ENCODE peak calls at places on chromosomes 13 and 19, in five cellular contexts. D is lower lobe of right lung, N is hepatocyte, W is AG09319, Q is HEK293T. B is an unnamed sample.

GRCh38 chr13:42893346-42893745 is 98.7 kb downstream of the EPSTI1 start:
- DNase-seq in D (no peak), N (no peak), W (no peak), Q (no peak), B (peak; percentile 42)

GRCh38 chr19:52622261-52622660 is 15.9 kb downstream of the ZNF83 start:
- DNase-seq in D (no peak), N (peak; percentile 27), W (no peak), Q (no peak), B (no peak)

GRCh38 chr13:94674609-94675348 is 37.6 kb downstream of the SOX21 start:
- DNase-seq in D (no peak), N (peak; percentile 78), W (peak; percentile 8), Q (peak; percentile 92), B (no peak)

GRCh38 chr13:114045113-114045735 is 71.3 kb upstream of the C13orf46 start:
- DNase-seq in D (no peak), N (no peak), W (no peak), Q (no peak), B (no peak)

GRCh38 chr19:46133101-46133627 is 8.7 kb upstream of the IGFL3 start:
- DNase-seq in D (no peak), N (peak; percentile 65), W (peak; percentile 77), Q (peak; percentile 34), B (peak; percentile 96)

GRCh38 chr13:63184693-63185092 is 1769.0 kb upstream of the PCDH20 start:
- DNase-seq in D (no peak), N (no peak), W (no peak), Q (no peak), B (no peak)

GRCh38 chr13:27151798-27152599 is 19.6 kb downstream of the USP12 start:
- DNase-seq in D (no peak), N (peak; percentile 23), W (no peak), Q (no peak), B (no peak)

GRCh38 chr13:65965496-65965895 is 1264.6 kb downstream of the PCDH9 start:
- DNase-seq in D (no peak), N (no peak), W (no peak), Q (no peak), B (peak; percentile 20)

GRCh38 chr19:31071157-31071855 is 277.9 kb downstream of the TSHZ3 start:
- DNase-seq in D (no peak), N (peak; percentile 21), W (no peak), Q (no peak), B (no peak)

GRCh38 chr19:49848938-49849337 is 2.0 kb upstream of the PTOV1 start:
- DNase-seq in D (no peak), N (no peak), W (no peak), Q (no peak), B (no peak)

GRCh38 chr19:6087074-6087506 is 23.2 kb downstream of the RFX2 start:
- DNase-seq in D (no peak), N (peak; percentile 61), W (no peak), Q (no peak), B (no peak)

GRCh38 chr13:44048326-44048725 is 168.6 kb downstream of the LACC1 start:
- DNase-seq in D (no peak), N (no peak), W (no peak), Q (no peak), B (no peak)

GRCh38 chr13:83943530-83944279 is 61.4 kb upstream of the SLITRK1 start:
- DNase-seq in D (no peak), N (no peak), W (no peak), Q (peak; percentile 16), B (no peak)

GRCh38 chr19:46601318-46602224 is at the start of gene CALM3:
- DNase-seq in D (no peak), N (peak; percentile 25), W (no peak), Q (no peak), B (no peak)

GRCh38 chr19:55379161-55379560 is 2.5 kb downstream of the TMEM190 start:
- DNase-seq in D (no peak), N (no peak), W (no peak), Q (no peak), B (no peak)

GRCh38 chr19:18157465-18158063 is 4.6 kb downstream of the PIK3R2 start:
- DNase-seq in D (no peak), N (peak; percentile 13), W (no peak), Q (no peak), B (no peak)

GRCh38 chr13:71499944-71500514 is 367.0 kb downstream of the DACH1 start:
- DNase-seq in D (no peak), N (no peak), W (no peak), Q (no peak), B (no peak)

GRCh38 chr19:54335979-54336892 is 2.7 kb downstream of the LILRA4 start:
- DNase-seq in D (no peak), N (no peak), W (no peak), Q (no peak), B (no peak)

GRCh38 chr19:14150041-14150769 is 13.8 kb upstream of the ASF1B start:
- DNase-seq in D (no peak), N (no peak), W (no peak), Q (no peak), B (no peak)

GRCh38 chr19:1270168-1270853 is 1.2 kb downstream of the CIRBP start:
- DNase-seq in D (no peak), N (no peak), W (no peak), Q (no peak), B (no peak)

GRCh38 chr19:53977429-53977990 is 13.9 kb upstream of the CACNG6 start:
- DNase-seq in D (peak; percentile 72), N (peak; percentile 89), W (peak; percentile 37), Q (peak; percentile 74), B (peak; percentile 37)

GRCh38 chr13:37695200-37695599 is 96.6 kb upstream of the POSTN start:
- DNase-seq in D (no peak), N (no peak), W (no peak), Q (no peak), B (no peak)

GRCh38 chr19:22919946-22920345 is 83.0 kb downstream of the ZNF728 start:
- DNase-seq in D (no peak), N (no peak), W (no peak), Q (no peak), B (no peak)

GRCh38 chr13:52983836-52984235 is 44.8 kb upstream of the OLFM4 start:
- DNase-seq in D (no peak), N (no peak), W (no peak), Q (no peak), B (no peak)

GRCh38 chr13:87398047-87398446 is 273.1 kb upstream of the SLITRK5 start:
- DNase-seq in D (no peak), N (no peak), W (no peak), Q (no peak), B (no peak)

GRCh38 chr19:2650515-2650914 is 52.0 kb downstream of the GNG7 start:
- DNase-seq in D (no peak), N (no peak), W (no peak), Q (no peak), B (no peak)

GRCh38 chr19:29967623-29968022 is 25.6 kb downstream of the URI1 start:
- DNase-seq in D (no peak), N (no peak), W (no peak), Q (no peak), B (no peak)

GRCh38 chr19:39345956-39346355 is 3.7 kb downstream of the SAMD4B start:
- DNase-seq in D (no peak), N (no peak), W (no peak), Q (no peak), B (no peak)

GRCh38 chr19:38394488-38394887 is 6.0 kb downstream of the SPRED3 start:
- DNase-seq in D (no peak), N (peak; percentile 54), W (no peak), Q (no peak), B (no peak)

GRCh38 chr19:37413243-37414084 is 42.6 kb downstream of the ZNF527 start:
- DNase-seq in D (no peak), N (no peak), W (no peak), Q (no peak), B (no peak)

GRCh38 chr19:2011169-2011568 is 4.3 kb downstream of the BTBD2 start:
- DNase-seq in D (no peak), N (no peak), W (no peak), Q (no peak), B (no peak)

GRCh38 chr13:22487932-22488331 is 692.8 kb upstream of the SGCG start:
- DNase-seq in D (no peak), N (no peak), W (no peak), Q (no peak), B (no peak)

GRCh38 chr19:2043269-2043641 is 7.8 kb downstream of the MKNK2 start:
- DNase-seq in D (peak; percentile 46), N (peak; percentile 5), W (no peak), Q (no peak), B (no peak)

GRCh38 chr13:101511766-101512165 is 59.3 kb downstream of the ITGBL1 start:
- DNase-seq in D (no peak), N (no peak), W (no peak), Q (no peak), B (no peak)

GRCh38 chr13:111614613-111615012 is 294.2 kb downstream of the TEX29 start:
- DNase-seq in D (no peak), N (peak; percentile 46), W (no peak), Q (no peak), B (no peak)

GRCh38 chr19:17553256-17553655 is 2.2 kb upstream of the COLGALT1 start:
- DNase-seq in D (no peak), N (no peak), W (peak; percentile 81), Q (no peak), B (peak; percentile 81)

GRCh38 chr13:32600891-32601290 is 14.6 kb downstream of the PDS5B start:
- DNase-seq in D (no peak), N (no peak), W (no peak), Q (no peak), B (no peak)

GRCh38 chr19:50377051-50377441 is 789 bp downstream of the NR1H2 start:
- DNase-seq in D (no peak), N (no peak), W (no peak), Q (peak; percentile 30), B (no peak)